ENCODE peak calls at places on chromosomes 1 and 21, in four cellular contexts. W, C, K and X are unnamed samples.

GRCh38 chr21:16424331-16424749 is 694.6 kb downstream of the USP25 start:
- DNase-seq in W (no peak), C (no peak), K (peak), X (peak)

GRCh38 chr1:244836135-244836521 is 670 bp downstream of the COX20 start:
- DNase-seq in W (peak), C (no peak), K (peak), X (peak)

GRCh38 chr1:39871796-39872195 is 11.5 kb downstream of the TRIT1 start:
- DNase-seq in W (no peak), K (no peak), C (no peak), X (no peak)

GRCh38 chr1:232725303-232726047 is 79.7 kb upstream of the MAP10 start:
- DNase-seq in K (no peak), W (no peak), C (no peak), X (no peak)

GRCh38 chr1:117368116-117369108 is 1.2 kb downstream of the MAN1A2 start:
- DNase-seq in C (no peak), K (peak), W (no peak), X (no peak)

GRCh38 chr1:1327291-1327690 is 2.7 kb downstream of the CPTP start:
- DNase-seq in K (no peak), C (no peak), W (no peak), X (no peak)

GRCh38 chr1:236206548-236206947 is 64.2 kb downstream of the GPR137B start:
- DNase-seq in W (peak), C (no peak), K (no peak), X (no peak)

GRCh38 chr1:111846842-111847241 is 91.1 kb downstream of the DDX20 start:
- DNase-seq in C (no peak), W (no peak), K (no peak), X (no peak)

GRCh38 chr1:229664133-229664689 is 38.2 kb downstream of the URB2 start:
- DNase-seq in W (no peak), C (peak), K (peak), X (peak)

GRCh38 chr1:23751815-23752200 is 8.5 kb downstream of the ELOA start:
- DNase-seq in W (no peak), K (no peak), C (no peak), X (no peak)

GRCh38 chr1:177163844-177164379 is 600 bp downstream of the ASTN1 start:
- DNase-seq in K (no peak), C (no peak), W (no peak), X (no peak)

GRCh38 chr1:3610165-3610822 is 1.0 kb downstream of the MEGF6 start:
- DNase-seq in W (no peak), K (peak), C (no peak), X (no peak)

GRCh38 chr1:111656093-111657017 is 36.8 kb downstream of the RAP1A start:
- DNase-seq in C (peak), W (peak), K (peak), X (peak)

GRCh38 chr1:209884665-209885117 is 53.3 kb upstream of the SYT14 start:
- DNase-seq in K (peak), W (peak), C (peak), X (peak)

GRCh38 chr1:157137051-157137772 is 983 bp downstream of the ETV3 start:
- DNase-seq in W (peak), K (peak), C (no peak), X (peak)

GRCh38 chr1:172827301-172827700 is 168.4 kb downstream of the FASLG start:
- DNase-seq in W (no peak), K (no peak), C (no peak), X (no peak)

GRCh38 chr21:33761104-33762036 is 119.1 kb downstream of the ITSN1 start:
- DNase-seq in C (no peak), K (peak), W (peak), X (peak)

GRCh38 chr1:21617126-21617738 is 51.9 kb downstream of the RAP1GAP start:
- DNase-seq in W (no peak), K (no peak), C (no peak), X (no peak)

GRCh38 chr1:42613803-42614131 is 44.5 kb upstream of the PPIH start:
- DNase-seq in C (no peak), W (no peak), K (no peak), X (no peak)

GRCh38 chr1:85027242-85027983 is 20.9 kb downstream of the MCOLN3 start:
- DNase-seq in W (no peak), C (no peak), K (peak), X (no peak)

GRCh38 chr1:56453016-56453721 is 126.2 kb downstream of the PLPP3 start:
- DNase-seq in K (no peak), W (peak), C (peak), X (no peak)

GRCh38 chr1:93905051-93905450 is 4.2 kb downstream of the GCLM start:
- DNase-seq in K (peak), C (no peak), W (no peak), X (no peak)

GRCh38 chr1:67916439-67916886 is 83.2 kb upstream of the GNG12 start:
- DNase-seq in C (no peak), W (no peak), K (no peak), X (no peak)

GRCh38 chr21:17930102-17930501 is 110.9 kb upstream of the C21orf91 start:
- DNase-seq in W (no peak), K (no peak), C (peak), X (no peak)

GRCh38 chr1:5709461-5709860 is 282.8 kb downstream of the NPHP4 start:
- DNase-seq in K (no peak), C (no peak), W (no peak), X (no peak)

GRCh38 chr1:168141986-168142385 is 5.3 kb upstream of the GPR161 start:
- DNase-seq in C (no peak), K (no peak), W (no peak), X (no peak)

GRCh38 chr1:9257851-9258250 is 23.3 kb downstream of the H6PD start:
- DNase-seq in W (no peak), C (no peak), K (no peak), X (no peak)

GRCh38 chr1:205365945-205366463 is 9.3 kb upstream of the KLHDC8A start:
- DNase-seq in C (no peak), W (no peak), K (peak), X (peak)

GRCh38 chr1:10914056-10914455 is 98.4 kb upstream of the TARDBP start:
- DNase-seq in C (no peak), K (no peak), W (no peak), X (no peak)

GRCh38 chr1:198934414-198934813 is 295.6 kb downstream of the PTPRC start:
- DNase-seq in C (no peak), K (no peak), W (no peak), X (no peak)
- H3K4me3 ChIP-seq in C (peak), K (peak), W (peak), X (peak)

GRCh38 chr21:46021978-46022544 is 40.5 kb downstream of the COL6A1 start:
- DNase-seq in K (no peak), W (peak), C (no peak), X (no peak)

GRCh38 chr21:46020581-46020980 is 39.0 kb downstream of the COL6A1 start:
- DNase-seq in C (no peak), K (no peak), W (no peak), X (no peak)

GRCh38 chr21:46021398-46021797 is 39.8 kb downstream of the COL6A1 start:
- DNase-seq in C (no peak), K (no peak), W (no peak), X (no peak)

GRCh38 chr21:46023126-46023985 is 41.8 kb downstream of the COL6A1 start:
- DNase-seq in K (no peak), W (no peak), C (no peak), X (no peak)

GRCh38 chr21:46022551-46023107 is 41.1 kb downstream of the COL6A1 start:
- DNase-seq in K (no peak), W (peak), C (no peak), X (no peak)
- H3K4me3 ChIP-seq in K (no peak), W (no peak), C (no peak), X (no peak)

GRCh38 chr1:204065174-204065985 is 7.5 kb upstream of the SOX13 start:
- DNase-seq in W (peak), K (no peak), C (no peak), X (peak)
- H3K4me3 ChIP-seq in W (no peak), K (no peak), C (no peak), X (no peak)

GRCh38 chr1:174800951-174801350 is 198.8 kb upstream of the CACYBP start:
- DNase-seq in W (no peak), K (no peak), C (no peak), X (no peak)

GRCh38 chr1:174795806-174796205 is 203.9 kb upstream of the CACYBP start:
- DNase-seq in W (no peak), K (peak), C (no peak), X (peak)

GRCh38 chr1:174800221-174800791 is 199.4 kb upstream of the CACYBP start:
- DNase-seq in W (peak), C (peak), K (peak), X (no peak)

GRCh38 chr1:174797398-174797797 is 202.3 kb upstream of the CACYBP start:
- DNase-seq in K (no peak), C (no peak), W (no peak), X (no peak)

GRCh38 chr1:174799136-174799479 is 200.6 kb upstream of the CACYBP start:
- DNase-seq in W (no peak), C (no peak), K (no peak), X (no peak)
- H3K4me3 ChIP-seq in W (peak), C (peak), K (no peak), X (no peak)

DNA sequence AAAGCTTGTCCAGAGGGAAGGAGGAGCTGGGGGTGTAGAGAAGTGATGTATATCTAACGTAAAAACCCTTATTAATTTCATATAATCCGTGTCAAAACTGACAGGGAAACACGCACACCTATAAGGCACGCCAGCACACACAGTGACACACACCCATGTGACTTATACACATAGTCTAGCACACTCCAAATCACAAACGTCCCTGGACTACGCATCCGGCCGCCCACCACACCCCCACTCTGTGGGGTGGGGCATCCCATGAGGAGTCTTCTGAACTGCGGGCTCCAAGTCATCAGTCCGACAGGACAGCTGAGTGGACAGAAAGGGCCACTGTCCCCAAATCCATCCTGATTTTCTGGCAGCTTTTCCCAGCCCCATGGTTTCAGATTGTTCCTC is 788 bp downstream of the PEA15 start:
- DNase-seq in W (peak), C (peak), K (peak), X (peak)
- H3K4me3 ChIP-seq in W (peak), C (peak), K (peak), X (peak)

DNA sequence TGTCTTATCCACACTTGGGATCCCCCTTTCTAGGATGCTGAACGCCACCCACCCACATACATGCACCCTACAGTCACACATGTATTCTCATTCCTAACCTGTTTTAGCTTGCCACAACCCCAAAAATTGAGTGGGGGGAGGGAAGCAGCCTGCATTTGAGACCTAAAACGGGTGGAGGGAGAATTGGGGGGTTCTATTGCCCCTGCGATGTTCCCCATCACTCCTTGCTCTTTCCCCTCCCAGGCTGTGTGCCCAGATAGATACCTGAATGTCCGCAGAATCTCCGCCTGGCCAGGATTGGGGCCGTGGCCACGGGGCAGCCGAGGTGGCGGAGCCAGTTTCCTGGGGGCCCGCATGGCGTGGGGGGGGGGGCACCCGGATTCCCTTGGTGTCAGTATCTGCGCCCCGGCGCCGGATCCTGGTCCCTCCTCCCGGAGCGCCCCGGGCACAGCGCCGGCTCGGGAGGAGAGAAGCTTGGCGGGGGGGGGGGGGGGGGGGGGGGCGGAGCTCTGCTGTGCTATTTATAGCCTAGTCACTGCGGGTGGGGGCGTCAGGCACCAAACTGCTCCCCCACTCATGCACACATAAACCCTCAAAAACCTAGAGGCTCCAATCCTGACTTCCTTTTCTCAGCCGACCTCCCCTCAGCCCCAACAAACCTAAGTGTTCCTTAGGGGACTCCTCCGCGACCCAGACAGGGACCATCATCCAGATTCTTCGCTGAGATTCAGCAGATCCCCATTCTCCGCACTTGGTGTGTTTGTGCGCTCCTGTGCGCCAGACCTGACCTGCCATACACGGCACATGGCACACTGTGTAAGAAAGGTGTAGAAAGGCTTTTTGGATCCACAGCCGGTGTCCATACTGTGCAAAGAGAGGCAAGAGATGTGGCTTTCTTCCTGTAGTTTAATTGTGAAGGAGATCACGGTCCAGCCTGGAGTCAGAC is 1.9 kb downstream of the ANKRD34A start:
- DNase-seq in K (no peak), C (no peak), W (no peak), X (no peak)
- H3K4me3 ChIP-seq in K (peak), C (peak), W (peak), X (peak)

DNA sequence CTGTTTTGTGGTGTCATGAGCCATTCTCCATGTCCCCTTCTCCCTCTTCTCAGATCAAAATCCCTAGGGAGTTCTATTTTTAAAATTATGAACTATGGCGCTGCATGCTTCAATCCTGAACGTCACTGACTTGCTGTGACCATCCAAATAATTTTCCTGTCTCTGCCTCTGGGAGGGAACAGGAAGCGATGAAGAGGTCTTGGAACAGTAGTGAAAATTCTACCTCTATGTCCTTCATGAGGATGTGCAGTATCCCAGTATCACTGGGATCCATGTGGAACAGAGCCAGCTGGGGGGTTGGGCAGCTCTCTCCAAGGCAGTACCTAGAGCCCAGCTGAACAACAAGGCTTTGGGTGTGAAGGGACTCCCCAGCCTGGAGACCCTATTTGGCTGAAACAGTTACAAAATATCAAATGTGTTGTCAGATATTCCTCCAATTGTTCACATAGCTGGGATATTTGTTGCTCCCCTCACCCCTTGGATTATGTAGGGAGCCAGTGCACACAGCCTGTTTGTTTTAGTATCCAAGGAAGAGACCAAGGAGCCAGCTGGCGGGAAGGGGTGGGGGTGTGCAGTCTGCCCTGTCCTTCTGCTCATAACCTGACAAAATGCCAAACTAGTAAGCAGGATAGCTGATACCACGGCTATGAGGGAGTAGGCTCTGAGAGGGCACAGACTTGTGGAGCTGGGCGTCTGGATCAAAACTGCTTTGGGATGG is 7.6 kb downstream of the DCLRE1B start:
- DNase-seq in W (no peak), C (no peak), K (peak), X (peak)
- H3K4me3 ChIP-seq in W (no peak), C (no peak), K (no peak), X (no peak)